ENCODE peak calls at places on chromosomes 3 and 15, in four cellular contexts. M is heart right ventricle, L is astrocyte of the cerebellum, D is right cardiac atrium. U is an unnamed sample.

GRCh38 chr15:26132786-26133185 is 269.7 kb upstream of the ATP10A start:
- DNase-seq in D (no peak), L (no peak), M (no peak), U (peak; percentile 25)

GRCh38 chr3:136152176-136152843 is 43.8 kb downstream of the MSL2 start:
- DNase-seq in D (no peak), L (no peak), M (no peak), U (no peak)

GRCh38 chr3:108804437-108804836 is 18.1 kb upstream of the TRAT1 start:
- DNase-seq in D (no peak), M (no peak), L (peak; percentile 1), U (no peak)

GRCh38 chr3:102163039-102163817 is 271.6 kb upstream of the ZPLD1 start:
- DNase-seq in L (no peak), D (peak; percentile 67), M (peak; percentile 15), U (no peak)

GRCh38 chr3:18201315-18201714 is 223.8 kb downstream of the SATB1 start:
- DNase-seq in L (no peak), M (no peak), D (no peak), U (no peak)

GRCh38 chr15:47795864-47796263 is 78.6 kb downstream of the SEMA6D start:
- DNase-seq in M (no peak), L (no peak), D (no peak), U (no peak)

GRCh38 chr3:152376351-152377183 is 107.8 kb downstream of the MBNL1 start:
- DNase-seq in D (no peak), M (no peak), L (no peak), U (no peak)

GRCh38 chr3:178001670-178002101 is 534.5 kb upstream of the KCNMB2 start:
- DNase-seq in L (no peak), D (no peak), M (no peak), U (no peak)

GRCh38 chr3:66473637-66474036 is 27.2 kb downstream of the LRIG1 start:
- DNase-seq in D (no peak), M (no peak), L (no peak), U (no peak)

GRCh38 chr3:32510075-32510724 is 7.5 kb upstream of the CMTM6 start:
- DNase-seq in D (peak; percentile 69), L (peak; percentile 49), M (peak; percentile 78), U (peak; percentile 71)

GRCh38 chr3:16513141-16514020 is at the start of gene RFTN1:
- DNase-seq in M (peak; percentile 60), D (peak; percentile 85), L (no peak), U (peak; percentile 80)

GRCh38 chr15:39184701-39185390 is 396.0 kb upstream of the THBS1 start:
- DNase-seq in D (no peak), M (no peak), L (no peak), U (no peak)

GRCh38 chr3:185341616-185342457 is 21.1 kb upstream of the MAP3K13 start:
- DNase-seq in D (no peak), M (no peak), L (no peak), U (no peak)

GRCh38 chr3:101825904-101826445 is 23.3 kb upstream of the NFKBIZ start:
- DNase-seq in D (no peak), L (no peak), M (no peak), U (no peak)

GRCh38 chr3:194633349-194634004 is at the start of gene TMEM44:
- DNase-seq in L (peak; percentile 32), M (peak; percentile 82), D (peak; percentile 91), U (peak; percentile 98)

GRCh38 chr15:101409621-101410020 is 79.9 kb downstream of the PCSK6 start:
- DNase-seq in L (no peak), M (no peak), D (no peak), U (no peak)

GRCh38 chr3:187678869-187679268 is 8.7 kb upstream of the SST start:
- DNase-seq in L (no peak), D (no peak), M (peak; percentile 49), U (peak; percentile 36)

GRCh38 chr15:62059818-62060115 is 480 bp downstream of the VPS13C start:
- DNase-seq in D (peak; percentile 81), M (peak; percentile 48), L (peak; percentile 15), U (no peak)

GRCh38 chr15:39304201-39304841 is 276.6 kb upstream of the THBS1 start:
- DNase-seq in M (no peak), D (no peak), L (peak; percentile 33), U (no peak)

GRCh38 chr3:105837143-105837740 is 31.6 kb downstream of the CBLB start:
- DNase-seq in L (no peak), M (no peak), D (no peak), U (no peak)

GRCh38 chr3:31234143-31234542 is 298.6 kb upstream of the STT3B start:
- DNase-seq in M (no peak), L (no peak), D (no peak), U (no peak)

GRCh38 chr3:14472471-14473351 is 67.4 kb downstream of the GRIP2 start:
- DNase-seq in L (peak; percentile 82), M (no peak), D (no peak), U (no peak)

GRCh38 chr3:195185574-195185973 is 85.4 kb downstream of the XXYLT1 start:
- DNase-seq in L (no peak), D (no peak), M (no peak), U (no peak)

GRCh38 chr15:91866371-91866905 is 12.9 kb downstream of the SLCO3A1 start:
- DNase-seq in D (no peak), L (no peak), M (peak; percentile 28), U (no peak)

GRCh38 chr3:178302966-178303930 is 233.0 kb upstream of the KCNMB2 start:
- DNase-seq in M (no peak), D (no peak), L (no peak), U (no peak)

GRCh38 chr3:180229113-180229512 is 192.4 kb upstream of the PEX5L start:
- DNase-seq in M (no peak), L (no peak), D (no peak), U (no peak)

GRCh38 chr15:58070801-58071418 is 5.4 kb upstream of the ALDH1A2 start:
- DNase-seq in D (peak; percentile 77), L (peak; percentile 34), M (peak; percentile 53), U (peak; percentile 35)

GRCh38 chr15:57734860-57735259 is 28.3 kb downstream of the POLR2M start:
- DNase-seq in L (no peak), D (no peak), M (no peak), U (no peak)

GRCh38 chr3:72031581-72031980 is 246.6 kb upstream of the PROK2 start:
- DNase-seq in M (no peak), D (no peak), L (no peak), U (no peak)

GRCh38 chr15:78873796-78874761 is 1.4 kb downstream of the MORF4L1 start:
- DNase-seq in D (no peak), M (peak; percentile 13), L (no peak), U (no peak)

GRCh38 chr15:82231233-82231632 is 31.3 kb downstream of the EFL1 start:
- DNase-seq in L (no peak), M (no peak), D (no peak), U (no peak)

GRCh38 chr15:39299506-39300267 is 281.2 kb upstream of the THBS1 start:
- DNase-seq in D (no peak), M (no peak), L (no peak), U (no peak)

GRCh38 chr15:31544361-31544760 is 217.7 kb downstream of the KLF13 start:
- DNase-seq in D (no peak), M (no peak), L (no peak), U (no peak)

GRCh38 chr3:114362815-114363214 is 69.0 kb downstream of the TIGIT start:
- DNase-seq in L (peak; percentile 28), M (no peak), D (no peak), U (no peak)

GRCh38 chr3:50523170-50523865 is 19.9 kb upstream of the CACNA2D2 start:
- DNase-seq in D (no peak), M (no peak), L (no peak), U (no peak)

GRCh38 chr3:17836092-17836491 is 93.7 kb upstream of the TBC1D5 start:
- DNase-seq in L (no peak), M (no peak), D (no peak), U (no peak)

GRCh38 chr3:7271631-7272030 is 410.7 kb downstream of the GRM7 start:
- DNase-seq in M (no peak), L (no peak), D (no peak), U (no peak)

GRCh38 chr3:88311826-88312225 is 162.1 kb downstream of the C3orf38 start:
- DNase-seq in D (no peak), L (no peak), M (no peak), U (no peak)

GRCh38 chr15:98903377-98904018 is 104.1 kb downstream of the PGPEP1L start:
- DNase-seq in L (no peak), M (no peak), D (no peak), U (no peak)
- H3K4me3 ChIP-seq in L (no peak overlapping the region), M (no peak overlapping the region), D (no peak overlapping the region), U (no peak overlapping the region)

DNA sequence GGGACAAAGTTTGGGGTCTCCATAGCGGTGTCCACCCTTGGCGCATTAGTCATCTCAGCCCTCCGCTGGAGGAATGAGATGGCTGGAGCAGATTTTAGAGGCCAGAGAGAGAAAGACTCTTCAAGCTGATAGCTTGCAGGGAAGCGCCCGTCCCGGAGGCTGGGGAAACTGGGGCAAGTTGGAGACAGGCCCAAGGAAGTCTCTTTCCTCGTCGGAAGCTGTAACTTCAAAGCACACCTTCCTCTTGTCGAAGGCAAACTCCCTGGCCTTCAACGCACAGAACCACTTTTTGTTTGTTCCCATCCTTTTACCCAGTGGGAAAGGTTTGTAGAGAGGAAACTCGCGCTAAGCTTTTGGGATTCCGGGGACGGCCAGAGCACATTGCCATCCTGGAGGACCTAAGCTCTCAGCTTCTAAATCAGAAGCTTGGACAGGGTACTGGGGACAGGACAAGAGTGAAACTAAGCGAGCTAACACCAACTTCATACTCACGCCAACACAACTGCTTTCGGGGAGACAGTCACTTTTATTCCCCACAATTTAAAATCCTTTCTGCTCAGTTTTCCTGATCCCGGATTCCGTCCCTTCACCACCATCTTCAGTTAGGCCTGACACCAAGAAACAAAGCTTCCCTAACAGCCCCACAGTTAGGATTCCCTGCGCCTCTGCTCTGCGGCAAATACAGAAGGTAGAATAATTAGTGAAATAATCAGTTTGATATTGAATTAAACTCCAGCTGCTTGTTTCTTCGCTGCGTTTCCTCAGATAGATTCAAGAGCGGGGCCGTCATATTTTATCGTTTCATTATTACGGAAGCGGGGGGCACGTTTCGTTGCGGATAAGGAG is 1.1 kb upstream of the EOMES start:
- DNase-seq in M (no peak), D (no peak), L (no peak), U (peak; percentile 61)
- H3K4me3 ChIP-seq in M (no peak overlapping the region), D (peak overlapping the region; percentile 4), L (no peak overlapping the region), U (no peak overlapping the region)

GRCh38 chr15:96367436-96368200 is 37.1 kb downstream of the NR2F2 start:
- DNase-seq in M (no peak), L (no peak), D (no peak), U (peak; percentile 45)
- H3K4me3 ChIP-seq in M (no peak overlapping the region), L (no peak overlapping the region), D (peak overlapping the region; percentile 18), U (no peak overlapping the region)

DNA sequence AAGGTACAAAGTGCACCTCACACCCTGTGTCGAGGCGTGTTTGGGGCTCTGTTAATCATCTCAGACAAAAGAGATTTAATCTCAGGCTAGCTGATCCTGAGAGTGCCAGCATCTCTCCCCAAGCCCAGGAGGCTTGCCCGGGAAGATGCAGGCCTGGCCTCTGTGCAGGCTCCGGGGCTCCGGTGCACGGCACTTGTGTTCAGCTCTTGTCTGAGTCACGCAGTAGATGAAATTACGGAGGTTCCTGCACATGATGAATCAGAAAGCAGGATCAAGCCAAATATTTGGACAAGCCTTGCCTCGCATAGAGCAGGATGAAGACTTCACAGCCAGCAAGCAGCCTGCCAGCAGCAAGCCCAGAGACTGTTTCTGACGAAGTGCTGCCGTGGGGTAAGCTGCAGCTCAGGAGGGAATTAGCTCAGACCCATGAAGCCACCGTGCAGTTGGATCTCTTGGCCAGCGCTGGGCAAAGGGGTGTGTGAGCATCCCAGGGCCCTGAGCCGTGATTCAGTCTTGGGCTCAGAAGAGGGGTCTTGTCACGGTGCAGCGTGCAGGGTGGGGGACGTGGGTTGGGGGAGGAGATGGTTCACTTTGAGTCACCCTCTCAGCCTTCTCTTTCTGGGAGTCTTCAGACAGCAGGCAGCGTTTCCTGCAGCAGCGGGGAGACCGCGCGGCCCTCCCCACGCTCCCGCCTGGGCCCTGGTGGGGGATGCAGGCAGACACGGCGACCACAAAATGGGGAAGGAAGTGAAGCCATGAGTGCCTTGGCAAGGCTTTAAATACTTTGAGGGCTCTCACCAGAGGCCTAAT is 89.2 kb upstream of the MEF2A start:
- DNase-seq in M (no peak), L (peak; percentile 96), D (peak; percentile 87), U (peak; percentile 43)
- H3K4me3 ChIP-seq in M (no peak overlapping the region), L (peak overlapping the region; percentile 13), D (no peak overlapping the region), U (no peak overlapping the region)